ENCODE peak calls at places on chromosomes 12 and 14, in seven cellular contexts. A is colonic mucosa, N is GM12878, S is astrocyte, O is lung, T is neuronal stem cell, C is breast epithelium. B is an unnamed sample.
A peak's percentile ranks its signal among the peaks of the same experiment; 100 is the strongest.

GRCh38 chr14:23306412-23307145 is at the start of gene BCL2L2:
- DNase-seq in O (peak; percentile 93), N (no peak), C (peak; percentile 92), A (peak; percentile 96), S (peak; percentile 78), T (peak; percentile 86), B (no peak)

GRCh38 chr12:1115471-1116242 is 124.6 kb downstream of the ERC1 start:
- DNase-seq in S (peak; percentile 71), N (no peak), O (no peak), T (no peak), C (no peak), A (no peak), B (no peak)

GRCh38 chr12:78870539-78870938 is 6.0 kb downstream of the SYT1 start:
- DNase-seq in O (no peak), T (no peak), A (no peak), C (no peak), S (no peak), N (no peak), B (no peak)

GRCh38 chr14:77141592-77142288 is at the start of gene ZDHHC22:
- DNase-seq in T (no peak), O (no peak), C (no peak), A (no peak), N (no peak), S (no peak), B (no peak)

GRCh38 chr12:1171657-1172056 is 180.6 kb downstream of the ERC1 start:
- DNase-seq in S (peak; percentile 7), T (peak; percentile 54), A (no peak), N (no peak), C (no peak), O (no peak), B (no peak)

GRCh38 chr12:92419201-92419600 is 273.6 kb upstream of the BTG1 start:
- DNase-seq in S (no peak), N (no peak), O (no peak), A (no peak), C (peak; percentile 82), T (no peak), B (no peak)

GRCh38 chr12:22034709-22035506 is 11.1 kb upstream of the CMAS start:
- DNase-seq in O (no peak), N (no peak), A (peak; percentile 32), S (peak; percentile 34), T (no peak), C (no peak), B (no peak)

GRCh38 chr12:2640709-2641108 is 154.1 kb upstream of the FKBP4 start:
- DNase-seq in N (no peak), O (peak; percentile 45), A (no peak), C (no peak), T (no peak), S (peak; percentile 97), B (no peak)

GRCh38 chr14:99378782-99379214 is 101.9 kb downstream of the SETD3 start:
- DNase-seq in O (no peak), N (no peak), S (peak; percentile 49), C (no peak), T (no peak), A (no peak), B (no peak)

GRCh38 chr12:65740506-65740872 is 83.8 kb upstream of the HMGA2 start:
- DNase-seq in O (no peak), T (no peak), C (no peak), S (peak; percentile 23), A (no peak), N (no peak), B (no peak)

GRCh38 chr12:110804406-110804805 is 42.4 kb upstream of the CCDC63 start:
- DNase-seq in C (no peak), O (no peak), T (no peak), N (no peak), S (no peak), A (no peak), B (no peak)
- H3K4me1 ChIP-seq in C (no peaks in the 10 kb centered on the region), O (peaks cover 1% of the 10 kb centered on the region), T (no peaks in the 10 kb centered on the region), N (no peaks in the 10 kb centered on the region), S (no peaks in the 10 kb centered on the region), A (no peaks in the 10 kb centered on the region), B (no peaks in the 10 kb centered on the region)

GRCh38 chr12:110105961-110106540 is 18.1 kb upstream of the IFT81 start:
- DNase-seq in O (no peak), T (no peak), S (no peak), N (no peak), A (no peak), C (no peak), B (no peak)

GRCh38 chr12:110109837-110110535 is 14.2 kb upstream of the IFT81 start:
- DNase-seq in S (no peak), N (no peak), O (no peak), C (no peak), A (no peak), T (no peak), B (no peak)

GRCh38 chr12:110109037-110109836 is 14.9 kb upstream of the IFT81 start:
- DNase-seq in T (no peak), O (peak; percentile 89), N (no peak), S (peak; percentile 100), A (peak; percentile 54), C (peak; percentile 87), B (no peak)

GRCh38 chr12:110107369-110108281 is 16.5 kb upstream of the IFT81 start:
- DNase-seq in O (peak; percentile 47), T (no peak), C (peak; percentile 48), A (no peak), S (peak; percentile 98), N (no peak), B (no peak)

DNA sequence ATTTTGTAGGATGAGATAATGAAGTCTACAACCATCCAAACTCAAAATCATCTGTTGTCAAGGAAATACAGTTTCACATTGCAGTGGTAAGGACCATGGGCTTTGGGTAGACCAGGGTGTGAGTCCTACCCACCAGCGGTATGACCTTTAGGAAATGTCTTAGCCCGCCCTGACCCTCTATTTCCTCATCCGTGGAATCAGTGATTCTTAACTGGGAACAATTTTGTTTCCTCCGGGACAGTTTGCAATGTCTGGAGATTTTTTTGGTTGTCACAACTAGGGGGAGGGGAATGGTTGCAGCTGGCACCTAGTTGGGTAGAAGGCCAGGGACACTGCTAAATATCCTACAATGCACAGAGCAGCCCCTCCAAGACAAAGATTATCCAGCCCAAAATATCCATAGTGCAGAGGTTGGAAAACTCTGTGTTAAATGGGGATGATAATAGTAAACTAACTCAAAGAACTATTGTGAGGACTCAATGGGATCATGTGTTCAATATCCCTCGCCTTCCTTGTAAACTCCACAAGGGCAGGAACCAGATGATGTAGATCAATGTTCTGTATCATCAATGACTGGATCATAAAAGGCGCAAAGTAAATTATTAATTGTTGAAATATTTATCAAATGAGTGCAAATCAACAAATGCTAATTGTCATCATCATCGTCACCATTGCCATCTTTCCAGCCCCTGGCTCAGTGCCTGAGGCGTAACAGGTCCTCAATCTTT is 15.7 kb upstream of the IFT81 start:
- DNase-seq in A (no peak), T (no peak), C (no peak), O (no peak), N (no peak), S (no peak), B (no peak)
- H3K4me3 ChIP-seq in A (no peak overlapping the region), T (no peak overlapping the region), C (no peak overlapping the region), O (no peak overlapping the region), N (no peak overlapping the region), S (peak overlapping the region; percentile 13), B (no peak overlapping the region)

DNA sequence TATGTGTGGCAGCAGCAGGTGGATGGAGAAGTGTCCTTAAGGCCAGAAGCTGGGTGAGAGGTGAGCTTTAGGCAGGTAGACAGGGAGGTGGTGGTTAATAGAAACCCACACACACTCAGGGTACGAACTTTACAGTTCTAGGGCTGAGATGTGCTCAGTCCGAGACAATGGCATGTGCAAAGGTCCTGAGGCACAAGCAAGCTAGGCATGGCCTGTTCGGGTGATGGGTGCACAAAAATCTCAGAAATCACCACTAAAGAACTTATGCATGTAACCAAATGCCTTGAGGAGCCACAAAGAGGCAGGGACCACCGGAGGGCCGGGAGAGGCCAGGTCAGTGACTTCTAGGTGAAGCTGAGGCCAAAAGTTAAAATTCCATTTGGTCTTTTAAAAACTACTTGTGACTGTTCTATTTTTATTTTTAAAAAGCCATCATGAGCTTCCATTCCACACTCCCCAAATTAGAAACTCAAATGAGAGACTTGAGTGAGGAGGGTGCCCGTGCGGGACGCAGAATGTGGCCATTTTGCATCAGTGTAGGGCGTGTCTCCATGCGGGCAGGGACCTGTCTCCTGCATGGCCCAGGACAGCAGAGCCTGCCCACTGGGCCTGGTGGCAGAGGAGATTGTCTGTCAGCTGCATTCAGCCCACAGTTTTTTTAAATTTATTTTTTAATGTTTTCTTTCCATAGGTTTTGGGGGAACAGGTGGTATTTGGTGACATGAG is 4.0 kb downstream of the RFLNA start:
- DNase-seq in T (no peak), O (no peak), N (no peak), S (no peak), A (no peak), C (no peak), B (no peak)
- H3K4me1 ChIP-seq in T (peaks cover 8% of the 10 kb centered on the region), O (peaks cover 6% of the 10 kb centered on the region), N (no peaks in the 10 kb centered on the region), S (no peaks in the 10 kb centered on the region), A (peaks cover under 1% of the 10 kb centered on the region), C (no peaks in the 10 kb centered on the region), B (no peaks in the 10 kb centered on the region)

GRCh38 chr12:53065975-53066593 is 13.1 kb downstream of the SPRYD3 start:
- DNase-seq in S (peak; percentile 47), C (no peak), A (peak; percentile 82), O (peak; percentile 79), N (no peak), T (peak; percentile 70), B (peak; percentile 60)
- H3K4me3 ChIP-seq in S (no peak overlapping the region), C (no peak overlapping the region), A (no peak overlapping the region), O (no peak overlapping the region), N (no peak overlapping the region), T (no peak overlapping the region), B (no peak overlapping the region)

GRCh38 chr12:57131896-57132744 is 3.8 kb downstream of the LRP1 start:
- DNase-seq in N (no peak), O (no peak), S (no peak), C (no peak), A (no peak), T (no peak), B (no peak)

GRCh38 chr12:57134949-57135348 is 6.7 kb downstream of the LRP1 start:
- DNase-seq in C (no peak), N (no peak), A (no peak), S (no peak), T (no peak), O (no peak), B (no peak)

GRCh38 chr12:57135487-57135886 is 7.2 kb downstream of the LRP1 start:
- DNase-seq in O (no peak), T (no peak), C (no peak), A (no peak), S (no peak), N (no peak), B (no peak)

GRCh38 chr12:57133013-57133569 is 4.8 kb downstream of the LRP1 start:
- DNase-seq in N (no peak), A (peak; percentile 16), C (no peak), S (peak; percentile 61), O (no peak), T (no peak), B (no peak)

DNA sequence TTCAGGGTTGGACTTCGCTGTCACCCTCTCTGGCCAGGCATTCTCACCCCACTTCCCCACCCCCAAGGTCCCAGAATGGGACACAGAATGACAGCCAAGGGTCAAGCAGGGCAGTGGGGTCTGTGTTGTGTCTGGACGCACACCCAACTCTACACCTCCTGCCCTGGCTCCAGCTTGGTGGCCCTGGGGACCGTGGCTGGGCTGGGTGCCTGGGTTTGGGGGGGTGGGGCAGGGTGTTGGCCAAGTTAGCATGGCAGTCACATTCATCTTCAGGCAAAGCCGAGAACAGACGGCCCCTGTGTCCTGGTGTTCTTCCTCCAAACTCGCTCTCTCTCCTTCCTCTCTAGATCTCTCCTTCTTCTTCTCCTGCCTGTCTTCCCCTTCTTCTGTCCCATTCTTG is 5.6 kb downstream of the LRP1 start:
- DNase-seq in N (no peak), A (peak; percentile 23), S (no peak), C (no peak), O (no peak), T (no peak), B (no peak)
- H3K4me1 ChIP-seq in N (peaks cover 4% of the 10 kb centered on the region), A (peaks cover 10% of the 10 kb centered on the region), S (peaks cover 64% of the 10 kb centered on the region), C (no peaks in the 10 kb centered on the region), O (peaks cover 15% of the 10 kb centered on the region), T (peaks cover 40% of the 10 kb centered on the region), B (peaks cover 4% of the 10 kb centered on the region)

GRCh38 chr12:121391619-121392324 is 8.1 kb upstream of the RNF34 start:
- DNase-seq in A (no peak), N (peak; percentile 53), C (no peak), T (no peak), S (peak; percentile 2), O (no peak), B (no peak)
- H3K4me3 ChIP-seq in A (no peak overlapping the region), N (peak overlapping the region; percentile 32), C (no peak overlapping the region), T (no peak overlapping the region), S (no peak overlapping the region), O (no peak overlapping the region), B (peak overlapping the region; percentile 23)